ENCODE peak calls at places on chromosomes 16 and 17, in ten cellular contexts. One of them, this sample, is unnamed.

GRCh38 chr17:8873801-8874715 is 6.6 kb upstream of the PIK3R6 start:
- DNase-seq in ACHN: no peak
- DNase-seq in stimulated activated CD4-positive, alpha-beta T cell treated with anti-CD3 and anti-CD28 coated beads, Interleukin-4, amount 100 ng/mL, for 4 hours: no peak
- DNase-seq in myocyte: no peak
- DNase-seq in tibial nerve: no peak
- DNase-seq in left colon: no peak
- DNase-seq in D341Med: no peak
- DNase-seq in LoVo: no peak
- DNase-seq in esophagus squamous epithelium: no peak
- DNase-seq in heart left ventricle: no peak
- DNase-seq in this sample: no peak

GRCh38 chr17:12024332-12024731 is 3.7 kb downstream of the MAP2K4 start:
- DNase-seq in stimulated activated CD4-positive, alpha-beta T cell treated with anti-CD3 and anti-CD28 coated beads, Interleukin-4, amount 100 ng/mL, for 4 hours: no peak
- DNase-seq in LoVo: peak
- DNase-seq in myocyte: peak
- DNase-seq in left colon: no peak
- DNase-seq in tibial nerve: no peak
- DNase-seq in D341Med: no peak
- DNase-seq in esophagus squamous epithelium: no peak
- DNase-seq in ACHN: peak
- DNase-seq in heart left ventricle: no peak
- DNase-seq in this sample: no peak

GRCh38 chr16:15888072-15888976 is at the start of gene CEP20:
- DNase-seq in myocyte: peak
- DNase-seq in heart left ventricle: peak
- DNase-seq in ACHN: peak
- DNase-seq in tibial nerve: peak
- DNase-seq in LoVo: peak
- DNase-seq in left colon: peak
- DNase-seq in esophagus squamous epithelium: peak
- DNase-seq in D341Med: peak
- DNase-seq in stimulated activated CD4-positive, alpha-beta T cell treated with anti-CD3 and anti-CD28 coated beads, Interleukin-4, amount 100 ng/mL, for 4 hours: peak
- DNase-seq in this sample: peak

GRCh38 chr17:32486701-32487459 is at the start of gene CDK5R1:
- DNase-seq in LoVo: peak
- DNase-seq in stimulated activated CD4-positive, alpha-beta T cell treated with anti-CD3 and anti-CD28 coated beads, Interleukin-4, amount 100 ng/mL, for 4 hours: peak
- DNase-seq in D341Med: peak
- DNase-seq in ACHN: peak
- DNase-seq in esophagus squamous epithelium: no peak
- DNase-seq in heart left ventricle: peak
- DNase-seq in myocyte: peak
- DNase-seq in tibial nerve: no peak
- DNase-seq in left colon: peak
- DNase-seq in this sample: no peak

GRCh38 chr16:87795336-87795735 is 29.6 kb upstream of the KLHDC4 start:
- DNase-seq in LoVo: no peak
- DNase-seq in left colon: no peak
- DNase-seq in myocyte: no peak
- DNase-seq in stimulated activated CD4-positive, alpha-beta T cell treated with anti-CD3 and anti-CD28 coated beads, Interleukin-4, amount 100 ng/mL, for 4 hours: no peak
- DNase-seq in esophagus squamous epithelium: no peak
- DNase-seq in ACHN: no peak
- DNase-seq in tibial nerve: no peak
- DNase-seq in D341Med: no peak
- DNase-seq in heart left ventricle: no peak
- DNase-seq in this sample: no peak

GRCh38 chr17:76840884-76841775 is 27.1 kb upstream of the MGAT5B start:
- DNase-seq in ACHN: peak
- DNase-seq in myocyte: no peak
- DNase-seq in D341Med: peak
- DNase-seq in heart left ventricle: no peak
- DNase-seq in tibial nerve: no peak
- DNase-seq in stimulated activated CD4-positive, alpha-beta T cell treated with anti-CD3 and anti-CD28 coated beads, Interleukin-4, amount 100 ng/mL, for 4 hours: no peak
- DNase-seq in esophagus squamous epithelium: no peak
- DNase-seq in left colon: no peak
- DNase-seq in LoVo: no peak
- DNase-seq in this sample: no peak

GRCh38 chr17:40086150-40087044 is 14.0 kb downstream of the NR1D1 start:
- DNase-seq in myocyte: peak
- DNase-seq in stimulated activated CD4-positive, alpha-beta T cell treated with anti-CD3 and anti-CD28 coated beads, Interleukin-4, amount 100 ng/mL, for 4 hours: peak
- DNase-seq in tibial nerve: no peak
- DNase-seq in esophagus squamous epithelium: no peak
- DNase-seq in ACHN: peak
- DNase-seq in left colon: peak
- DNase-seq in LoVo: no peak
- DNase-seq in heart left ventricle: peak
- DNase-seq in D341Med: peak
- DNase-seq in this sample: no peak

GRCh38 chr16:88543230-88543813 is 26.9 kb upstream of the ZC3H18 start:
- DNase-seq in myocyte: no peak
- DNase-seq in stimulated activated CD4-positive, alpha-beta T cell treated with anti-CD3 and anti-CD28 coated beads, Interleukin-4, amount 100 ng/mL, for 4 hours: no peak
- DNase-seq in esophagus squamous epithelium: no peak
- DNase-seq in ACHN: no peak
- DNase-seq in heart left ventricle: no peak
- DNase-seq in LoVo: no peak
- DNase-seq in D341Med: no peak
- DNase-seq in tibial nerve: no peak
- DNase-seq in left colon: no peak
- DNase-seq in this sample: no peak

GRCh38 chr16:2436110-2436509 is 6.9 kb downstream of the CCNF start:
- DNase-seq in tibial nerve: no peak
- DNase-seq in stimulated activated CD4-positive, alpha-beta T cell treated with anti-CD3 and anti-CD28 coated beads, Interleukin-4, amount 100 ng/mL, for 4 hours: no peak
- DNase-seq in D341Med: no peak
- DNase-seq in ACHN: no peak
- DNase-seq in esophagus squamous epithelium: no peak
- DNase-seq in heart left ventricle: no peak
- DNase-seq in myocyte: no peak
- DNase-seq in left colon: no peak
- DNase-seq in LoVo: no peak
- DNase-seq in this sample: no peak

GRCh38 chr17:36641877-36642845 is 40.8 kb downstream of the MRM1 start:
- DNase-seq in esophagus squamous epithelium: no peak
- DNase-seq in left colon: peak
- DNase-seq in stimulated activated CD4-positive, alpha-beta T cell treated with anti-CD3 and anti-CD28 coated beads, Interleukin-4, amount 100 ng/mL, for 4 hours: no peak
- DNase-seq in D341Med: peak
- DNase-seq in heart left ventricle: no peak
- DNase-seq in LoVo: peak
- DNase-seq in ACHN: no peak
- DNase-seq in myocyte: peak
- DNase-seq in tibial nerve: no peak
- DNase-seq in this sample: no peak

GRCh38 chr17:9022553-9023388 is 1.5 kb downstream of the NTN1 start:
- DNase-seq in heart left ventricle: no peak
- DNase-seq in stimulated activated CD4-positive, alpha-beta T cell treated with anti-CD3 and anti-CD28 coated beads, Interleukin-4, amount 100 ng/mL, for 4 hours: peak
- DNase-seq in left colon: no peak
- DNase-seq in tibial nerve: no peak
- DNase-seq in esophagus squamous epithelium: no peak
- DNase-seq in D341Med: peak
- DNase-seq in LoVo: no peak
- DNase-seq in ACHN: no peak
- DNase-seq in myocyte: no peak
- DNase-seq in this sample: peak

GRCh38 chr17:40168262-40168832 is 8.9 kb upstream of the RAPGEFL1 start:
- DNase-seq in myocyte: peak
- DNase-seq in tibial nerve: no peak
- DNase-seq in ACHN: peak
- DNase-seq in heart left ventricle: no peak
- DNase-seq in D341Med: peak
- DNase-seq in LoVo: peak
- DNase-seq in stimulated activated CD4-positive, alpha-beta T cell treated with anti-CD3 and anti-CD28 coated beads, Interleukin-4, amount 100 ng/mL, for 4 hours: peak
- DNase-seq in esophagus squamous epithelium: no peak
- DNase-seq in left colon: no peak
- DNase-seq in this sample: no peak

GRCh38 chr16:56667581-56668571 is at the start of gene MT1G:
- DNase-seq in D341Med: no peak
- DNase-seq in stimulated activated CD4-positive, alpha-beta T cell treated with anti-CD3 and anti-CD28 coated beads, Interleukin-4, amount 100 ng/mL, for 4 hours: no peak
- DNase-seq in heart left ventricle: peak
- DNase-seq in LoVo: no peak
- DNase-seq in myocyte: no peak
- DNase-seq in esophagus squamous epithelium: no peak
- DNase-seq in tibial nerve: no peak
- DNase-seq in left colon: peak
- DNase-seq in ACHN: no peak
- DNase-seq in this sample: no peak

GRCh38 chr16:50478021-50478772 is 70.0 kb upstream of the NKD1 start:
- DNase-seq in left colon: no peak
- DNase-seq in heart left ventricle: no peak
- DNase-seq in D341Med: no peak
- DNase-seq in esophagus squamous epithelium: no peak
- DNase-seq in tibial nerve: no peak
- DNase-seq in myocyte: no peak
- DNase-seq in LoVo: no peak
- DNase-seq in ACHN: no peak
- DNase-seq in stimulated activated CD4-positive, alpha-beta T cell treated with anti-CD3 and anti-CD28 coated beads, Interleukin-4, amount 100 ng/mL, for 4 hours: no peak
- DNase-seq in this sample: no peak

GRCh38 chr16:4693956-4694663 is 748 bp downstream of the NUDT16L1 start:
- DNase-seq in heart left ventricle: peak
- DNase-seq in D341Med: peak
- DNase-seq in stimulated activated CD4-positive, alpha-beta T cell treated with anti-CD3 and anti-CD28 coated beads, Interleukin-4, amount 100 ng/mL, for 4 hours: peak
- DNase-seq in myocyte: peak
- DNase-seq in ACHN: peak
- DNase-seq in LoVo: peak
- DNase-seq in tibial nerve: no peak
- DNase-seq in esophagus squamous epithelium: no peak
- DNase-seq in left colon: peak
- DNase-seq in this sample: no peak

GRCh38 chr16:53413864-53414263 is 20.4 kb upstream of the RBL2 start:
- DNase-seq in myocyte: no peak
- DNase-seq in left colon: no peak
- DNase-seq in heart left ventricle: peak
- DNase-seq in LoVo: peak
- DNase-seq in stimulated activated CD4-positive, alpha-beta T cell treated with anti-CD3 and anti-CD28 coated beads, Interleukin-4, amount 100 ng/mL, for 4 hours: no peak
- DNase-seq in ACHN: no peak
- DNase-seq in esophagus squamous epithelium: no peak
- DNase-seq in D341Med: no peak
- DNase-seq in tibial nerve: no peak
- DNase-seq in this sample: no peak

GRCh38 chr17:15943971-15944719 is 785 bp upstream of the ADORA2B start:
- DNase-seq in esophagus squamous epithelium: no peak
- DNase-seq in heart left ventricle: no peak
- DNase-seq in tibial nerve: no peak
- DNase-seq in left colon: no peak
- DNase-seq in ACHN: no peak
- DNase-seq in myocyte: no peak
- DNase-seq in stimulated activated CD4-positive, alpha-beta T cell treated with anti-CD3 and anti-CD28 coated beads, Interleukin-4, amount 100 ng/mL, for 4 hours: no peak
- DNase-seq in D341Med: no peak
- DNase-seq in LoVo: no peak
- DNase-seq in this sample: no peak

GRCh38 chr16:87576191-87576590 is 26.1 kb upstream of the JPH3 start:
- DNase-seq in D341Med: no peak
- DNase-seq in heart left ventricle: no peak
- DNase-seq in myocyte: no peak
- DNase-seq in esophagus squamous epithelium: no peak
- DNase-seq in ACHN: no peak
- DNase-seq in stimulated activated CD4-positive, alpha-beta T cell treated with anti-CD3 and anti-CD28 coated beads, Interleukin-4, amount 100 ng/mL, for 4 hours: no peak
- DNase-seq in tibial nerve: no peak
- DNase-seq in LoVo: no peak
- DNase-seq in left colon: no peak
- DNase-seq in this sample: no peak

GRCh38 chr17:27651411-27652345 is 20.7 kb downstream of the LGALS9 start:
- DNase-seq in LoVo: peak
- DNase-seq in heart left ventricle: no peak
- DNase-seq in D341Med: peak
- DNase-seq in ACHN: peak
- DNase-seq in stimulated activated CD4-positive, alpha-beta T cell treated with anti-CD3 and anti-CD28 coated beads, Interleukin-4, amount 100 ng/mL, for 4 hours: peak
- DNase-seq in myocyte: peak
- DNase-seq in tibial nerve: peak
- DNase-seq in left colon: no peak
- DNase-seq in esophagus squamous epithelium: no peak
- DNase-seq in this sample: no peak

GRCh38 chr17:72560303-72561247 is 439.8 kb downstream of the SOX9 start:
- DNase-seq in D341Med: peak
- DNase-seq in ACHN: peak
- DNase-seq in heart left ventricle: no peak
- DNase-seq in left colon: peak
- DNase-seq in stimulated activated CD4-positive, alpha-beta T cell treated with anti-CD3 and anti-CD28 coated beads, Interleukin-4, amount 100 ng/mL, for 4 hours: peak
- DNase-seq in myocyte: peak
- DNase-seq in LoVo: peak
- DNase-seq in tibial nerve: no peak
- DNase-seq in esophagus squamous epithelium: no peak
- DNase-seq in this sample: no peak

GRCh38 chr17:27009087-27009486 is 284.8 kb upstream of the WSB1 start:
- DNase-seq in myocyte: no peak
- DNase-seq in tibial nerve: no peak
- DNase-seq in LoVo: no peak
- DNase-seq in esophagus squamous epithelium: no peak
- DNase-seq in stimulated activated CD4-positive, alpha-beta T cell treated with anti-CD3 and anti-CD28 coated beads, Interleukin-4, amount 100 ng/mL, for 4 hours: no peak
- DNase-seq in D341Med: no peak
- DNase-seq in heart left ventricle: no peak
- DNase-seq in ACHN: no peak
- DNase-seq in left colon: no peak
- DNase-seq in this sample: no peak

GRCh38 chr16:30786115-30786935 is 680 bp downstream of the ZNF629 start:
- DNase-seq in ACHN: peak
- DNase-seq in D341Med: peak
- DNase-seq in stimulated activated CD4-positive, alpha-beta T cell treated with anti-CD3 and anti-CD28 coated beads, Interleukin-4, amount 100 ng/mL, for 4 hours: no peak
- DNase-seq in heart left ventricle: peak
- DNase-seq in LoVo: peak
- DNase-seq in tibial nerve: no peak
- DNase-seq in left colon: no peak
- DNase-seq in myocyte: peak
- DNase-seq in esophagus squamous epithelium: no peak
- DNase-seq in this sample: no peak

GRCh38 chr17:55273579-55274370 is 9.0 kb downstream of the HLF start:
- DNase-seq in D341Med: no peak
- DNase-seq in stimulated activated CD4-positive, alpha-beta T cell treated with anti-CD3 and anti-CD28 coated beads, Interleukin-4, amount 100 ng/mL, for 4 hours: no peak
- DNase-seq in left colon: peak
- DNase-seq in esophagus squamous epithelium: no peak
- DNase-seq in LoVo: no peak
- DNase-seq in heart left ventricle: peak
- DNase-seq in myocyte: peak
- DNase-seq in ACHN: no peak
- DNase-seq in tibial nerve: no peak
- DNase-seq in this sample: no peak

GRCh38 chr17:50269477-50270429 is 4.5 kb upstream of the TMEM92 start:
- DNase-seq in myocyte: peak
- DNase-seq in stimulated activated CD4-positive, alpha-beta T cell treated with anti-CD3 and anti-CD28 coated beads, Interleukin-4, amount 100 ng/mL, for 4 hours: peak
- DNase-seq in ACHN: peak
- DNase-seq in heart left ventricle: no peak
- DNase-seq in left colon: peak
- DNase-seq in esophagus squamous epithelium: no peak
- DNase-seq in tibial nerve: peak
- DNase-seq in D341Med: peak
- DNase-seq in LoVo: peak
- DNase-seq in this sample: peak

GRCh38 chr17:17147821-17148220 is 58.3 kb downstream of the PLD6 start:
- DNase-seq in tibial nerve: no peak
- DNase-seq in left colon: no peak
- DNase-seq in LoVo: no peak
- DNase-seq in heart left ventricle: no peak
- DNase-seq in myocyte: no peak
- DNase-seq in stimulated activated CD4-positive, alpha-beta T cell treated with anti-CD3 and anti-CD28 coated beads, Interleukin-4, amount 100 ng/mL, for 4 hours: no peak
- DNase-seq in ACHN: no peak
- DNase-seq in D341Med: no peak
- DNase-seq in esophagus squamous epithelium: no peak
- DNase-seq in this sample: no peak

GRCh38 chr17:28391401-28391800 is 14.6 kb downstream of the SLC46A1 start:
- DNase-seq in D341Med: peak
- DNase-seq in tibial nerve: no peak
- DNase-seq in LoVo: no peak
- DNase-seq in esophagus squamous epithelium: no peak
- DNase-seq in left colon: no peak
- DNase-seq in heart left ventricle: no peak
- DNase-seq in ACHN: no peak
- DNase-seq in myocyte: no peak
- DNase-seq in stimulated activated CD4-positive, alpha-beta T cell treated with anti-CD3 and anti-CD28 coated beads, Interleukin-4, amount 100 ng/mL, for 4 hours: no peak
- DNase-seq in this sample: no peak

GRCh38 chr16:50584033-50584722 is 36.0 kb downstream of the NKD1 start:
- DNase-seq in tibial nerve: no peak
- DNase-seq in stimulated activated CD4-positive, alpha-beta T cell treated with anti-CD3 and anti-CD28 coated beads, Interleukin-4, amount 100 ng/mL, for 4 hours: no peak
- DNase-seq in left colon: no peak
- DNase-seq in heart left ventricle: peak
- DNase-seq in ACHN: no peak
- DNase-seq in D341Med: no peak
- DNase-seq in esophagus squamous epithelium: no peak
- DNase-seq in myocyte: no peak
- DNase-seq in LoVo: no peak
- DNase-seq in this sample: no peak

GRCh38 chr17:64103751-64104364 is 26.1 kb downstream of the ERN1 start:
- DNase-seq in heart left ventricle: no peak
- DNase-seq in left colon: no peak
- DNase-seq in stimulated activated CD4-positive, alpha-beta T cell treated with anti-CD3 and anti-CD28 coated beads, Interleukin-4, amount 100 ng/mL, for 4 hours: no peak
- DNase-seq in LoVo: no peak
- DNase-seq in esophagus squamous epithelium: no peak
- DNase-seq in myocyte: peak
- DNase-seq in D341Med: no peak
- DNase-seq in ACHN: peak
- DNase-seq in tibial nerve: no peak
- DNase-seq in this sample: no peak